ENCODE peak calls at places on chromosomes 2 and 18, in six cellular contexts. I is stimulated activated CD4-positive, alpha-beta T cell treated with anti-CD3 and anti-CD28 coated beads, Interleukin-15, amount 100 ng/mL, for 24 hours; V is activated CD4-positive, alpha-beta T cell treated with anti-CD3 and anti-CD28 coated beads, Interleukin-2, amount 10 ng/mL, durations not matched to agents 7 days and 5 days; P is activated T-cell treated with anti-CD3 and anti-CD28 coated beads for 1 hour; S is T-helper 1 cell; J is BJ. U is an unnamed sample.

GRCh38 chr2:178331474-178332431 is 119.2 kb downstream of the PRKRA start:
- DNase-seq in I (no peak), V (no peak), P (no peak), S (no peak), J (no peak), U (no peak)

GRCh38 chr18:10230072-10230471 is 224.4 kb upstream of the APCDD1 start:
- DNase-seq in I (peak; percentile 5), V (no peak), P (no peak), S (no peak), J (peak; percentile 71), U (peak; percentile 85)

GRCh38 chr2:164542584-164543021 is 78.7 kb downstream of the GRB14 start:
- DNase-seq in I (no peak), V (no peak), P (no peak), S (no peak), J (peak; percentile 30), U (no peak)

GRCh38 chr2:231102772-231103171 is 22.1 kb downstream of the HTR2B start:
- DNase-seq in I (no peak), V (no peak), P (no peak), S (no peak), J (no peak), U (no peak)

GRCh38 chr2:158936978-158937377 is 31.5 kb upstream of the TANC1 start:
- DNase-seq in I (no peak), V (no peak), P (no peak), S (no peak), J (peak; percentile 63), U (peak; percentile 85)

GRCh38 chr2:134927195-134927594 is 8.6 kb downstream of the CCNT2 start:
- DNase-seq in I (no peak), V (no peak), P (no peak), S (no peak), J (no peak), U (no peak)

GRCh38 chr2:86336350-86337234 is 834 bp downstream of the REEP1 start:
- DNase-seq in I (peak; percentile 36), V (no peak), P (no peak), S (no peak), J (no peak), U (no peak)

GRCh38 chr2:179275280-179276013 is 10.8 kb upstream of the SESTD1 start:
- DNase-seq in I (no peak), V (no peak), P (no peak), S (no peak), J (no peak), U (no peak)

GRCh38 chr2:109193807-109194702 is 65.0 kb downstream of the SH3RF3 start:
- DNase-seq in I (no peak), V (no peak), P (no peak), S (no peak), J (no peak), U (no peak)

GRCh38 chr18:36835927-36836326 is 7.0 kb downstream of the KIAA1328 start:
- DNase-seq in I (no peak), V (no peak), P (no peak), S (no peak), J (no peak), U (no peak)

GRCh38 chr2:39902103-39902502 is 123.0 kb upstream of the THUMPD2 start:
- DNase-seq in I (no peak), V (no peak), P (no peak), S (no peak), J (peak; percentile 16), U (peak; percentile 10)

GRCh38 chr2:127011136-127011740 is 95.7 kb downstream of the BIN1 start:
- DNase-seq in I (no peak), V (no peak), P (no peak), S (no peak), J (no peak), U (no peak)

GRCh38 chr18:21911551-21911950 is 171.0 kb downstream of the MIB1 start:
- DNase-seq in I (no peak), V (no peak), P (no peak), S (no peak), J (no peak), U (no peak)

GRCh38 chr2:133849341-133849740 is 281.1 kb upstream of the NCKAP5 start:
- DNase-seq in I (no peak), V (no peak), P (no peak), S (no peak), J (no peak), U (no peak)

GRCh38 chr18:41266616-41267015 is 688.4 kb upstream of the PIK3C3 start:
- DNase-seq in I (no peak), V (no peak), P (no peak), S (no peak), J (no peak), U (no peak)

GRCh38 chr2:12262681-12263436 is 453.9 kb upstream of the TRIB2 start:
- DNase-seq in I (no peak), V (no peak), P (no peak), S (no peak), J (no peak), U (no peak)

GRCh38 chr2:63734510-63734909 is 107.2 kb upstream of the UGP2 start:
- DNase-seq in I (no peak), V (no peak), P (no peak), S (no peak), J (no peak), U (no peak)

GRCh38 chr18:9329471-9329870 is 5.1 kb upstream of the TWSG1 start:
- DNase-seq in I (no peak), V (no peak), P (no peak), S (no peak), J (no peak), U (no peak)

GRCh38 chr2:218879881-218880748 is 537 bp upstream of the WNT10A start:
- DNase-seq in I (peak; percentile 76), V (peak; percentile 37), P (peak; percentile 78), S (peak; percentile 85), J (no peak), U (no peak)

GRCh38 chr2:154527962-154528361 is 170.5 kb upstream of the KCNJ3 start:
- DNase-seq in I (no peak), V (no peak), P (no peak), S (no peak), J (no peak), U (no peak)

GRCh38 chr18:7273301-7273911 is 42.5 kb downstream of the LRRC30 start:
- DNase-seq in I (no peak), V (no peak), P (no peak), S (no peak), J (no peak), U (peak; percentile 12)

GRCh38 chr2:42195559-42195958 is 26.4 kb downstream of the EML4 start:
- DNase-seq in I (no peak), V (no peak), P (no peak), S (no peak), J (peak; percentile 20), U (no peak)

GRCh38 chr18:74496508-74497307 is 545 bp downstream of the CNDP2 start:
- DNase-seq in I (peak; percentile 64), V (peak; percentile 43), P (peak; percentile 20), S (no peak), J (no peak), U (no peak)

GRCh38 chr2:159553727-159554126 is 62.6 kb downstream of the BAZ2B start:
- DNase-seq in I (no peak), V (no peak), P (no peak), S (no peak), J (no peak), U (no peak)

GRCh38 chr2:43406643-43407042 is 180.2 kb upstream of the ZFP36L2 start:
- DNase-seq in I (no peak), V (no peak), P (no peak), S (no peak), J (no peak), U (no peak)

GRCh38 chr2:233556756-233557736 is 9.5 kb downstream of the USP40 start:
- DNase-seq in I (no peak), V (no peak), P (no peak), S (no peak), J (peak; percentile 47), U (peak; percentile 49)

GRCh38 chr2:177172034-177172880 is 40.3 kb upstream of the HNRNPA3 start:
- DNase-seq in I (no peak), V (no peak), P (no peak), S (no peak), J (peak; percentile 30), U (peak; percentile 55)

GRCh38 chr2:18891598-18892345 is 302.4 kb upstream of the NT5C1B start:
- DNase-seq in I (no peak), V (no peak), P (no peak), S (no peak), J (peak; percentile 19), U (no peak)

GRCh38 chr2:152594792-152595191 is 122.5 kb downstream of the PRPF40A start:
- DNase-seq in I (no peak), V (no peak), P (no peak), S (no peak), J (no peak), U (no peak)

GRCh38 chr18:46469186-46469915 is 187.7 kb downstream of the LOXHD1 start:
- DNase-seq in I (no peak), V (no peak), P (no peak), S (no peak), J (no peak), U (no peak)

GRCh38 chr2:119015849-119016248 is 73.9 kb downstream of the MARCO start:
- DNase-seq in I (no peak), V (no peak), P (no peak), S (no peak), J (no peak), U (no peak)

GRCh38 chr2:230209422-230210051 is 10.2 kb downstream of the SP110 start:
- DNase-seq in I (no peak), V (no peak), P (no peak), S (no peak), J (no peak), U (no peak)

GRCh38 chr2:137689549-137689948 is 274.7 kb upstream of the HNMT start:
- DNase-seq in I (no peak), V (no peak), P (no peak), S (no peak), J (no peak), U (no peak)

GRCh38 chr18:77000527-77000926 is 132.1 kb downstream of the MBP start:
- DNase-seq in I (peak; percentile 53), V (peak; percentile 52), P (peak; percentile 39), S (peak; percentile 39), J (no peak), U (no peak)

GRCh38 chr18:80046011-80046410 is 11.8 kb downstream of the RBFA start:
- DNase-seq in I (no peak), V (no peak), P (no peak), S (no peak), J (no peak), U (no peak)

GRCh38 chr2:23486676-23487075 is 101.7 kb downstream of the KLHL29 start:
- DNase-seq in I (no peak), V (no peak), P (no peak), S (no peak), J (no peak), U (no peak)

GRCh38 chr2:12005886-12006681 is 259.7 kb downstream of the LPIN1 start:
- DNase-seq in I (peak; percentile 81), V (peak; percentile 53), P (peak; percentile 33), S (peak; percentile 54), J (no peak), U (no peak)

GRCh38 chr18:75089748-75090327 is 119.1 kb downstream of the PTGR3 start:
- DNase-seq in I (no peak), V (no peak), P (no peak), S (no peak), J (no peak), U (no peak)